ENCODE peak calls at places on chromosome 19, in eight cellular contexts. One of them, this sample, is unnamed.

GRCh38 chr19:17159466-17160393 is 55.4 kb upstream of the USE1 start:
- DNase-seq in iPS DF 6.9: peak
- DNase-seq in stimulated activated CD4-positive, alpha-beta T cell treated with anti-CD3 and anti-CD28 coated beads, Interleukin-4, amount 100 ng/mL, for 4 hours: no peak
- DNase-seq in GM10248: no peak
- DNase-seq in astrocyte: peak
- DNase-seq in AG04450: no peak
- DNase-seq in endothelial cell: no peak
- DNase-seq in foreskin fibroblast: peak
- DNase-seq in this sample: no peak

GRCh38 chr19:5588441-5588840 is 20.7 kb upstream of the TINCR start:
- DNase-seq in stimulated activated CD4-positive, alpha-beta T cell treated with anti-CD3 and anti-CD28 coated beads, Interleukin-4, amount 100 ng/mL, for 4 hours: no peak
- DNase-seq in endothelial cell: no peak
- DNase-seq in astrocyte: peak
- DNase-seq in foreskin fibroblast: no peak
- DNase-seq in GM10248: no peak
- DNase-seq in AG04450: no peak
- DNase-seq in iPS DF 6.9: no peak
- DNase-seq in this sample: no peak

GRCh38 chr19:14562660-14563589 is 8.9 kb downstream of the NDUFB7 start:
- DNase-seq in endothelial cell: no peak
- DNase-seq in stimulated activated CD4-positive, alpha-beta T cell treated with anti-CD3 and anti-CD28 coated beads, Interleukin-4, amount 100 ng/mL, for 4 hours: no peak
- DNase-seq in astrocyte: no peak
- DNase-seq in iPS DF 6.9: no peak
- DNase-seq in GM10248: no peak
- DNase-seq in foreskin fibroblast: no peak
- DNase-seq in AG04450: no peak
- DNase-seq in this sample: no peak

GRCh38 chr19:8731428-8732169 is 10.2 kb downstream of the OR2Z1 start:
- DNase-seq in foreskin fibroblast: no peak
- DNase-seq in AG04450: no peak
- DNase-seq in GM10248: no peak
- DNase-seq in endothelial cell: no peak
- DNase-seq in iPS DF 6.9: no peak
- DNase-seq in stimulated activated CD4-positive, alpha-beta T cell treated with anti-CD3 and anti-CD28 coated beads, Interleukin-4, amount 100 ng/mL, for 4 hours: no peak
- DNase-seq in astrocyte: no peak
- DNase-seq in this sample: no peak

GRCh38 chr19:33159149-33159548 is 27.2 kb downstream of the WDR88 start:
- DNase-seq in endothelial cell: no peak
- DNase-seq in GM10248: no peak
- DNase-seq in iPS DF 6.9: no peak
- DNase-seq in stimulated activated CD4-positive, alpha-beta T cell treated with anti-CD3 and anti-CD28 coated beads, Interleukin-4, amount 100 ng/mL, for 4 hours: no peak
- DNase-seq in astrocyte: no peak
- DNase-seq in foreskin fibroblast: no peak
- DNase-seq in AG04450: no peak
- DNase-seq in this sample: no peak

GRCh38 chr19:17797397-17798201 is 2.7 kb downstream of the B3GNT3 start:
- DNase-seq in endothelial cell: no peak
- DNase-seq in GM10248: no peak
- DNase-seq in foreskin fibroblast: peak
- DNase-seq in AG04450: no peak
- DNase-seq in iPS DF 6.9: no peak
- DNase-seq in stimulated activated CD4-positive, alpha-beta T cell treated with anti-CD3 and anti-CD28 coated beads, Interleukin-4, amount 100 ng/mL, for 4 hours: peak
- DNase-seq in astrocyte: no peak
- DNase-seq in this sample: peak

GRCh38 chr19:55210120-55210493 is 806 bp upstream of the PTPRH start:
- DNase-seq in iPS DF 6.9: no peak
- DNase-seq in astrocyte: peak
- DNase-seq in stimulated activated CD4-positive, alpha-beta T cell treated with anti-CD3 and anti-CD28 coated beads, Interleukin-4, amount 100 ng/mL, for 4 hours: no peak
- DNase-seq in foreskin fibroblast: peak
- DNase-seq in AG04450: peak
- DNase-seq in GM10248: no peak
- DNase-seq in endothelial cell: no peak
- DNase-seq in this sample: peak

GRCh38 chr19:3175761-3176714 is 2.5 kb upstream of the S1PR4 start:
- DNase-seq in GM10248: no peak
- DNase-seq in astrocyte: peak
- DNase-seq in stimulated activated CD4-positive, alpha-beta T cell treated with anti-CD3 and anti-CD28 coated beads, Interleukin-4, amount 100 ng/mL, for 4 hours: no peak
- DNase-seq in AG04450: no peak
- DNase-seq in foreskin fibroblast: peak
- DNase-seq in iPS DF 6.9: no peak
- DNase-seq in endothelial cell: no peak
- DNase-seq in this sample: peak

This sample was measured in NCI-H226.